ENCODE peak calls at places on chromosomes 6 and 20, in eight cellular contexts. D is H54; E is nephron progenitor cell; F is left ventricle myocardium superior; C is effector CD8-positive, alpha-beta T cell; V is T-helper 2 cell; J is ureter; Z is activated gamma-delta T cell treated with Interleukin-2 at 50 U/mL for 16 hours. A is an unnamed sample.

GRCh38 chr6:118931436-118931835 is 3.5 kb downstream of the MCM9 start:
- DNase-seq in D (no peak), E (no peak), F (no peak), C (no peak), V (no peak), J (no peak), Z (no peak), A (no peak)

GRCh38 chr20:15200139-15200538 is 862.7 kb upstream of the FLRT3 start:
- DNase-seq in D (no peak), E (no peak), F (no peak), C (no peak), V (peak), J (no peak), Z (no peak), A (no peak)

GRCh38 chr20:56386219-56386618 is 5.8 kb downstream of the AURKA start:
- DNase-seq in D (no peak), E (no peak), F (no peak), C (no peak), V (no peak), J (no peak), Z (no peak), A (no peak)

GRCh38 chr6:105798057-105798456 is 288.1 kb upstream of the PRDM1 start:
- DNase-seq in D (no peak), E (no peak), F (no peak), C (no peak), V (no peak), J (no peak), Z (no peak), A (no peak)

GRCh38 chr20:3786126-3786484 is 435 bp downstream of the CENPB start:
- DNase-seq in D (no peak), E (peak), F (peak), C (no peak), V (peak), J (peak), Z (no peak), A (no peak)

GRCh38 chr6:158978752-158979151 is 21.2 kb downstream of the RSPH3 start:
- DNase-seq in D (no peak), E (no peak), F (no peak), C (no peak), V (no peak), J (no peak), Z (no peak), A (no peak)

GRCh38 chr20:58650181-58650775 is 805 bp upstream of the STX16 start:
- DNase-seq in D (no peak), E (peak), F (peak), C (peak), V (peak), J (peak), Z (peak), A (peak)

GRCh38 chr20:48451401-48451800 is 376.4 kb downstream of the PREX1 start:
- DNase-seq in D (no peak), E (no peak), F (no peak), C (no peak), V (no peak), J (no peak), Z (no peak), A (no peak)

GRCh38 chr20:46636981-46637860 is 14.0 kb downstream of the SLC13A3 start:
- DNase-seq in D (no peak), E (no peak), F (no peak), C (no peak), V (no peak), J (no peak), Z (no peak), A (no peak)

GRCh38 chr20:41499961-41500725 is 118.0 kb downstream of the CHD6 start:
- DNase-seq in D (no peak), E (no peak), F (no peak), C (no peak), V (no peak), J (no peak), Z (no peak), A (no peak)

A was measured in memory B cell.